ENCODE peak calls at places on chromosomes 4 and X, in six cellular contexts. One of them, this sample, is unnamed.

GRCh38 chr4:166252487-166253402 is 379.7 kb downstream of the TLL1 start:
- DNase-seq in ELR: peak
- DNase-seq in left lobe of liver: no peak
- DNase-seq in substantia nigra: no peak
- DNase-seq in Panc1: no peak
- DNase-seq in GM19239: no peak
- DNase-seq in this sample: peak

GRCh38 chr4:39591290-39591689 is 47.4 kb downstream of the SMIM14 start:
- DNase-seq in ELR: peak
- DNase-seq in left lobe of liver: no peak
- DNase-seq in substantia nigra: no peak
- DNase-seq in Panc1: no peak
- DNase-seq in GM19239: no peak
- DNase-seq in this sample: peak

GRCh38 chr4:25100156-25100555 is 60.1 kb downstream of the SEPSECS start:
- DNase-seq in ELR: no peak
- DNase-seq in left lobe of liver: no peak
- DNase-seq in substantia nigra: no peak
- DNase-seq in Panc1: no peak
- DNase-seq in GM19239: no peak
- DNase-seq in this sample: no peak

GRCh38 chr4:103011378-103012025 is 8.0 kb downstream of the SLC9B1 start:
- DNase-seq in ELR: peak
- DNase-seq in left lobe of liver: no peak
- DNase-seq in substantia nigra: no peak
- DNase-seq in Panc1: no peak
- DNase-seq in GM19239: no peak
- DNase-seq in this sample: peak

GRCh38 chrX:84044051-84044450 is 143.9 kb downstream of the RPS6KA6 start:
- DNase-seq in ELR: no peak
- DNase-seq in left lobe of liver: no peak
- DNase-seq in substantia nigra: no peak
- DNase-seq in Panc1: no peak
- DNase-seq in GM19239: no peak
- DNase-seq in this sample: no peak

GRCh38 chr4:1376841-1377605 is 29.2 kb downstream of the NKX1-1 start:
- DNase-seq in ELR: no peak
- DNase-seq in left lobe of liver: no peak
- DNase-seq in substantia nigra: no peak
- DNase-seq in Panc1: no peak
- DNase-seq in GM19239: no peak
- DNase-seq in this sample: no peak

GRCh38 chr4:48341776-48342558 is 638 bp downstream of the SLAIN2 start:
- DNase-seq in ELR: peak
- DNase-seq in left lobe of liver: peak
- DNase-seq in substantia nigra: peak
- DNase-seq in Panc1: no peak
- DNase-seq in GM19239: no peak
- DNase-seq in this sample: peak

GRCh38 chr4:83356899-83357661 is 22.4 kb upstream of the HPSE start:
- DNase-seq in ELR: peak
- DNase-seq in left lobe of liver: no peak
- DNase-seq in substantia nigra: no peak
- DNase-seq in Panc1: peak
- DNase-seq in GM19239: no peak
- DNase-seq in this sample: peak

GRCh38 chr4:128285085-128286023 is 2.3 kb downstream of the PGRMC2 start:
- DNase-seq in ELR: peak
- DNase-seq in left lobe of liver: no peak
- DNase-seq in substantia nigra: no peak
- DNase-seq in Panc1: no peak
- DNase-seq in GM19239: no peak
- DNase-seq in this sample: no peak

GRCh38 chr4:77854431-77855111 is 8.1 kb upstream of the MRPL1 start:
- DNase-seq in ELR: no peak
- DNase-seq in left lobe of liver: no peak
- DNase-seq in substantia nigra: no peak
- DNase-seq in Panc1: no peak
- DNase-seq in GM19239: no peak
- DNase-seq in this sample: peak

GRCh38 chr4:10666616-10667015 is 18.0 kb downstream of the CLNK start:
- DNase-seq in ELR: no peak
- DNase-seq in left lobe of liver: no peak
- DNase-seq in substantia nigra: no peak
- DNase-seq in Panc1: no peak
- DNase-seq in GM19239: no peak
- DNase-seq in this sample: no peak

GRCh38 chr4:150909116-150909515 is 106.0 kb downstream of the LRBA start:
- DNase-seq in ELR: no peak
- DNase-seq in left lobe of liver: no peak
- DNase-seq in substantia nigra: no peak
- DNase-seq in Panc1: no peak
- DNase-seq in GM19239: no peak
- DNase-seq in this sample: no peak

GRCh38 chrX:140389331-140389730 is 115.5 kb downstream of the SOX3 start:
- DNase-seq in ELR: no peak
- DNase-seq in left lobe of liver: peak
- DNase-seq in substantia nigra: no peak
- DNase-seq in Panc1: no peak
- DNase-seq in GM19239: no peak
- DNase-seq in this sample: no peak

GRCh38 chr4:183571350-183572076 is 66.7 kb downstream of the ING2 start:
- DNase-seq in ELR: peak
- DNase-seq in left lobe of liver: no peak
- DNase-seq in substantia nigra: peak
- DNase-seq in Panc1: no peak
- DNase-seq in GM19239: no peak
- DNase-seq in this sample: peak

GRCh38 chrX:13489451-13489850 is 80.0 kb upstream of the EGFL6 start:
- DNase-seq in ELR: peak
- DNase-seq in left lobe of liver: no peak
- DNase-seq in substantia nigra: no peak
- DNase-seq in Panc1: no peak
- DNase-seq in GM19239: no peak
- DNase-seq in this sample: peak

GRCh38 chr4:90002406-90003040 is 107.9 kb downstream of the MMRN1 start:
- DNase-seq in ELR: no peak
- DNase-seq in left lobe of liver: no peak
- DNase-seq in substantia nigra: no peak
- DNase-seq in Panc1: no peak
- DNase-seq in GM19239: no peak
- DNase-seq in this sample: no peak

GRCh38 chrX:11329016-11329415 is 35.8 kb downstream of the AMELX start:
- DNase-seq in ELR: peak
- DNase-seq in left lobe of liver: no peak
- DNase-seq in substantia nigra: no peak
- DNase-seq in Panc1: no peak
- DNase-seq in GM19239: no peak
- DNase-seq in this sample: peak

GRCh38 chr4:150297861-150298474 is 219.7 kb downstream of the DCLK2 start:
- DNase-seq in ELR: peak
- DNase-seq in left lobe of liver: no peak
- DNase-seq in substantia nigra: no peak
- DNase-seq in Panc1: no peak
- DNase-seq in GM19239: no peak
- DNase-seq in this sample: peak

GRCh38 chr4:109733728-109734127 is 3.9 kb upstream of the PLA2G12A start:
- DNase-seq in ELR: no peak
- DNase-seq in left lobe of liver: no peak
- DNase-seq in substantia nigra: no peak
- DNase-seq in Panc1: no peak
- DNase-seq in GM19239: no peak
- DNase-seq in this sample: no peak

GRCh38 chrX:104565791-104566687 is at the start of gene IL1RAPL2:
- DNase-seq in ELR: peak
- DNase-seq in left lobe of liver: peak
- DNase-seq in substantia nigra: peak
- DNase-seq in Panc1: no peak
- DNase-seq in GM19239: peak
- DNase-seq in this sample: peak

GRCh38 chrX:48958635-48959094 is 1.3 kb upstream of the OTUD5 start:
- DNase-seq in ELR: peak
- DNase-seq in left lobe of liver: no peak
- DNase-seq in substantia nigra: no peak
- DNase-seq in Panc1: no peak
- DNase-seq in GM19239: no peak
- DNase-seq in this sample: peak

GRCh38 chr4:8472166-8472688 is 31.6 kb downstream of the TRMT44 start:
- DNase-seq in ELR: no peak
- DNase-seq in left lobe of liver: no peak
- DNase-seq in substantia nigra: no peak
- DNase-seq in Panc1: no peak
- DNase-seq in GM19239: no peak
- DNase-seq in this sample: no peak

GRCh38 chr4:143178923-143179322 is 5.8 kb upstream of the USP38 start:
- DNase-seq in ELR: no peak
- DNase-seq in left lobe of liver: no peak
- DNase-seq in substantia nigra: no peak
- DNase-seq in Panc1: no peak
- DNase-seq in GM19239: no peak
- DNase-seq in this sample: peak

GRCh38 chr4:6563935-6564645 is 10.9 kb upstream of the MAN2B2 start:
- DNase-seq in ELR: no peak
- DNase-seq in left lobe of liver: no peak
- DNase-seq in substantia nigra: no peak
- DNase-seq in Panc1: no peak
- DNase-seq in GM19239: no peak
- DNase-seq in this sample: no peak

GRCh38 chrX:19647731-19648588 is 132.7 kb upstream of the MAP3K15 start:
- DNase-seq in ELR: peak
- DNase-seq in left lobe of liver: no peak
- DNase-seq in substantia nigra: no peak
- DNase-seq in Panc1: no peak
- DNase-seq in GM19239: no peak
- DNase-seq in this sample: peak

GRCh38 chrX:31423575-31424284 is 351.9 kb upstream of the FTHL17 start:
- DNase-seq in ELR: peak
- DNase-seq in left lobe of liver: peak
- DNase-seq in substantia nigra: peak
- DNase-seq in Panc1: no peak
- DNase-seq in GM19239: peak
- DNase-seq in this sample: peak

GRCh38 chr4:125382995-125383394 is 68.2 kb downstream of the FAT4 start:
- DNase-seq in ELR: no peak
- DNase-seq in left lobe of liver: no peak
- DNase-seq in substantia nigra: no peak
- DNase-seq in Panc1: no peak
- DNase-seq in GM19239: no peak
- DNase-seq in this sample: no peak

GRCh38 chrX:53188763-53189162 is 36.2 kb downstream of the KDM5C start:
- DNase-seq in ELR: peak
- DNase-seq in left lobe of liver: no peak
- DNase-seq in substantia nigra: no peak
- DNase-seq in Panc1: no peak
- DNase-seq in GM19239: no peak
- DNase-seq in this sample: peak

This sample was measured in mammary epithelial cell.